ENCODE peak calls at places on chromosomes 16 and 17, in seven cellular contexts. Z, Q, A, I, C, T and G are unnamed samples. For H3K4me1, the result is how much of the 10 kb centered on the place peaks cover.

GRCh38 chr17:72219136-72219823 is 98.5 kb downstream of the SOX9 start:
- DNase-seq in Z (no peak), Q (no peak), A (no peak), I (no peak), C (no peak), T (no peak), G (no peak)

GRCh38 chr17:12230411-12230810 is 209.7 kb downstream of the MAP2K4 start:
- DNase-seq in Z (no peak), Q (no peak), A (no peak), I (no peak), C (no peak), T (no peak), G (no peak)

GRCh38 chr16:70577256-70577698 is 53.7 kb downstream of the SF3B3 start:
- DNase-seq in Z (no peak), Q (no peak), A (no peak), I (peak), C (no peak), T (peak), G (no peak)

GRCh38 chr16:20866792-20867191 is 33.4 kb downstream of the DCUN1D3 start:
- DNase-seq in Z (no peak), Q (no peak), A (no peak), I (no peak), C (no peak), T (no peak), G (no peak)

GRCh38 chr17:19414396-19415280 is 3.6 kb downstream of the RNF112 start:
- DNase-seq in Z (no peak), Q (no peak), A (no peak), I (no peak), C (no peak), T (no peak), G (no peak)

GRCh38 chr17:14032234-14032633 is 37.1 kb upstream of the COX10 start:
- DNase-seq in Z (no peak), Q (no peak), A (no peak), I (no peak), C (no peak), T (no peak), G (no peak)

GRCh38 chr16:83615981-83616380 is 191.8 kb upstream of the HSBP1 start:
- DNase-seq in Z (no peak), Q (no peak), A (no peak), I (no peak), C (no peak), T (no peak), G (no peak)

GRCh38 chr17:19019041-19019941 is 14.7 kb upstream of the FAM83G start:
- DNase-seq in Z (no peak), Q (no peak), A (no peak), I (no peak), C (no peak), T (no peak), G (no peak)

GRCh38 chr17:80613732-80614071 is 69.1 kb downstream of the RPTOR start:
- DNase-seq in Z (no peak), Q (no peak), A (no peak), I (no peak), C (no peak), T (no peak), G (no peak)

GRCh38 chr17:31900877-31901276 is 631 bp downstream of the UTP6 start:
- DNase-seq in Z (no peak), Q (no peak), A (no peak), I (no peak), C (no peak), T (no peak), G (no peak)

GRCh38 chr16:74751658-74752057 is 23.0 kb downstream of the FA2H start:
- DNase-seq in Z (no peak), Q (no peak), A (no peak), I (no peak), C (no peak), T (no peak), G (no peak)

GRCh38 chr17:30513346-30513745 is 36.1 kb downstream of the GOSR1 start:
- DNase-seq in Z (no peak), Q (no peak), A (no peak), I (no peak), C (no peak), T (no peak), G (no peak)

GRCh38 chr17:17738901-17739300 is 57.6 kb downstream of the RAI1 start:
- DNase-seq in Z (no peak), Q (peak), A (no peak), I (no peak), C (peak), T (no peak), G (no peak)

GRCh38 chr16:72380283-72380682 is 208.3 kb upstream of the PMFBP1 start:
- DNase-seq in Z (no peak), Q (no peak), A (no peak), I (no peak), C (no peak), T (no peak), G (no peak)

GRCh38 chr17:33858682-33859081 is 396.4 kb upstream of the CCL2 start:
- DNase-seq in Z (no peak), Q (no peak), A (no peak), I (no peak), C (no peak), T (no peak), G (no peak)

GRCh38 chr16:15518412-15519351 is 84.3 kb downstream of the BMERB1 start:
- DNase-seq in Z (peak), Q (no peak), A (peak), I (peak), C (peak), T (no peak), G (peak)

GRCh38 chr16:10728035-10728462 is 15.6 kb upstream of the NUBP1 start:
- DNase-seq in Z (no peak), Q (peak), A (no peak), I (no peak), C (peak), T (no peak), G (no peak)

GRCh38 chr16:51881731-51882130 is 665.2 kb downstream of the TOX3 start:
- DNase-seq in Z (no peak), Q (no peak), A (no peak), I (no peak), C (no peak), T (no peak), G (no peak)

GRCh38 chr17:19238167-19238505 is 970 bp downstream of the EPN2 start:
- DNase-seq in Z (peak), Q (peak), A (peak), I (peak), C (peak), T (peak), G (peak)

GRCh38 chr16:82783933-82784566 is 157.3 kb downstream of the CDH13 start:
- DNase-seq in Z (no peak), Q (peak), A (no peak), I (no peak), C (no peak), T (no peak), G (no peak)

GRCh38 chr16:66444049-66444481 is 17.0 kb downstream of the BEAN1 start:
- DNase-seq in Z (no peak), Q (no peak), A (no peak), I (no peak), C (no peak), T (no peak), G (no peak)

GRCh38 chr16:57387598-57388354 is 15.5 kb downstream of the CX3CL1 start:
- DNase-seq in Z (no peak), Q (no peak), A (no peak), I (no peak), C (no peak), T (no peak), G (no peak)

GRCh38 chr17:71084219-71084618 is 914.9 kb downstream of the KCNJ2 start:
- DNase-seq in Z (no peak), Q (peak), A (no peak), I (no peak), C (peak), T (no peak), G (no peak)

GRCh38 chr16:16062023-16062932 is 112.9 kb downstream of the ABCC1 start:
- DNase-seq in Z (no peak), Q (peak), A (no peak), I (no peak), C (no peak), T (no peak), G (no peak)

GRCh38 chr16:48963901-48964615 is 317.6 kb downstream of the CBLN1 start:
- DNase-seq in Z (no peak), Q (no peak), A (no peak), I (no peak), C (no peak), T (no peak), G (no peak)

GRCh38 chr17:79306688-79307323 is 232.2 kb downstream of the ENGASE start:
- DNase-seq in Z (peak), Q (no peak), A (peak), I (peak), C (peak), T (no peak), G (no peak)

GRCh38 chr17:63780507-63780906 is 6.5 kb downstream of the DDX42 start:
- DNase-seq in Z (no peak), Q (no peak), A (no peak), I (no peak), C (no peak), T (no peak), G (no peak)

GRCh38 chr17:41771389-41772206 is 14.9 kb downstream of the JUP start:
- DNase-seq in Z (no peak), Q (peak), A (no peak), I (no peak), C (no peak), T (no peak), G (no peak)

GRCh38 chr16:66476328-66477027 is 49.4 kb downstream of the BEAN1 start:
- DNase-seq in Z (no peak), Q (no peak), A (no peak), I (no peak), C (no peak), T (peak), G (no peak)

DNA sequence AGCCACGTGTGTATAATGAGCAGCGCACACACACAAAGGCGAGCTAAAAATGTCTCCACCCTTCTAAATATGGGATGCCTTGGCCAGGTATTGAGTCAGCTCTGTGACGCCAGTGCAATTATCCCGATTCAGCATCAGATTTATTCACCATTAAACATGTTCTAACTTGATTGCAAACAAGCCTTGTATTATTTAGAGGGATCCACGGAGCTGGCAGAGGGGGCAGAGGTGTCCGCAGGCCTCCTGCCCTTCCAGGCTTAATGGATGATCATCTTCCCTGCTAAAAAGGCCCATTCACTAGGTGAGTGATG is 591.7 kb downstream of the MAF start:
- DNase-seq in Z (no peak), Q (no peak), A (no peak), I (no peak), C (no peak), T (no peak), G (no peak)
- TF ChIP-seq CTCF in Z (no peak), Q (no peak), A (no peak), I (no peak), C (no peak), T (no peak), G (no peak)

GRCh38 chr17:58364270-58364942 is 12.4 kb upstream of the SUPT4H1 start:
- DNase-seq in Z (no peak), Q (peak), A (no peak), I (no peak), C (peak), T (no peak), G (no peak)

GRCh38 chr17:58365185-58365979 is 13.4 kb upstream of the SUPT4H1 start:
- DNase-seq in Z (no peak), Q (no peak), A (no peak), I (no peak), C (no peak), T (no peak), G (no peak)

GRCh38 chr17:58360664-58361063 is 8.7 kb upstream of the SUPT4H1 start:
- DNase-seq in Z (no peak), Q (no peak), A (no peak), I (no peak), C (no peak), T (no peak), G (no peak)

GRCh38 chr17:58363457-58364185 is 11.6 kb upstream of the SUPT4H1 start:
- DNase-seq in Z (no peak), Q (no peak), A (no peak), I (no peak), C (no peak), T (no peak), G (no peak)

GRCh38 chr17:58362368-58363014 is 10.5 kb upstream of the SUPT4H1 start:
- DNase-seq in Z (no peak), Q (no peak), A (no peak), I (no peak), C (no peak), T (no peak), G (no peak)
- H3K4me1 ChIP-seq in Z (under half), Q (under half), A (under half), I (under half), C (under half), T (under half), G (under half)

DNA sequence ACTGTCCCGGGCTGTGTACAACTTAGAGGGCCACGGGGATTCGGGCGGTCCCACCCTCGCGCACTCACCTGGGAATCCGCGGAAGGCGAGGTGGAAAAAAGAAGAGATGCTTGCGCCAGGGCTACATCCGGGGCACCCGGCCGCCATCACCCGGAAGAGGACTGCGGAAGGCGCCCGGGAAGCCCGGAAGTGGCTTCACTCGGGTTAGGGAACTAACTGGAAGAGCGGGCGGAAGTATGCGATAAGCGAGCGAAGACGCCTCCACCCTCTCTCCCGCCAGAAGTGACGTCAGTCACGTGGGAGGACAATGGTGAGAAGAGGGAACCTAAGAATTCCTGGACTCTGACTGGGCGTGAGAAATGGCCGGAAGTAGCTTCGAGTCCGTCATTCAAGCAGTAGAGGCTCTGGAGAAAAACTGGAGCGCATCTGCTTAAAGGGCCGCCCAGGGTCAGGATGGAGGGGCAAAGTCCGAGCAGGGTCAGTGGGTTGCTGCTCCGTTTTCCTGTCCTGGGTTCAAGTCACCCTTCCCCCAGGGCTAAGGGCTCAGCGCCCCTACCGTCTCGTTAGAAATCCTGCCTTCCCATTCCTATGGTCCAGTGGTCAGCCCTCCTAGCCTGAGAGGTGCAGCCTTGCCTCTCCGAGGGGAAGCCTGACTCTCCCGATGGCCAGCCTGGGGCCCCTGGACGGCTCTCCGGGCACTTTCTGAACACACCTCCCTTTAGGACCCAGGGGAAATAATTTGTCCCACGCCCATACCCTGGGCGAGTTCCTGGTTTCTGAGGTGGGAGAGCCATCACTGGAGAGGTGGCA is at the start of gene CD2BP2:
- DNase-seq in Z (peak), Q (peak), A (peak), I (peak), C (peak), T (peak), G (peak)
- TF ChIP-seq CTCF in Z (no peak), Q (no peak), A (no peak), I (no peak), C (no peak), T (peak), G (no peak)

DNA sequence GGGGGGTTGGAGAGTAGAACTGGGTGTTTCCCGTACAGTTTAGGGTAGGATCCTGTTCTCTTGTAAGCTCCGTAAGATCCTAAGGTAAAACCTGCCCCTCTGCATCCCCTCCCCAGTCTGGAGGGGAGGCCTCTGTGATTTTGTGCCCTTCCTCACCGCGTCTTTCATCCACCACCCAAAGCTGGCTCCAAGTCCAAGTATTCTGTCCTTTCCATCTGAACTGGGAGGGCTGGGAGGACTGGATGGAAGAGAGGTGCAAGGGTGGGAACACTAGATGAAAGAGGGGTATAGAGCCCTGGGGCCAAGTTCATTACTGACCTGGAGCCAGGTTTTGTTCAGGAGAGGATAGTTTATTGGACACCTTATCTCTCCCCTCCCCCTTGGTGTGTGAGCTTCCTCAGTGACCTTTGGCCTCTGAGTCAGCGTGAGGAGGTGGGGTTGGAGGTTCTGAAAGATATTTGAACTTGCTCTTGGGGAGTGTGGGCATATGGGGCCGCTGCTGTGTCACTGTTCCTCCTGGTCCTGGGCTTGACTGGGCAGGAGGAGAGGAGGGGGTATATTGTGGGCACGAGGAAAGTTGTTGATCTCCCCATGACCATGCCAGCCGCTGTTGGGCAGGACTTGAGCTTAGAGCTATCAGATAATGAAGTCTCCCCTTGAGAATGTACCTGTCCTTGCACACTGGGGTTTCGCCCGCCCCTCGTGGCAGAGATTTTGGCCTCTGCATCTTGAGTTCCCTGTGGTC is 1.6 kb downstream of the LASP1 start:
- DNase-seq in Z (no peak), Q (peak), A (no peak), I (peak), C (peak), T (peak), G (peak)
- H3K4me1 ChIP-seq in Z (half or more), Q (half or more), A (under half), I (under half), C (under half), T (under half), G (under half)

GRCh38 chr17:76248013-76248782 is 7.9 kb upstream of the RNF157 start:
- DNase-seq in Z (no peak), Q (no peak), A (no peak), I (no peak), C (no peak), T (no peak), G (no peak)
- TF ChIP-seq CTCF in Z (no peak), Q (no peak), A (no peak), I (no peak), C (no peak), T (no peak), G (no peak)

GRCh38 chr16:68091604-68092261 is 6.6 kb downstream of the NFATC3 start:
- DNase-seq in Z (no peak), Q (no peak), A (no peak), I (no peak), C (no peak), T (no peak), G (no peak)

GRCh38 chr16:68090109-68090508 is 4.9 kb downstream of the NFATC3 start:
- DNase-seq in Z (no peak), Q (no peak), A (no peak), I (no peak), C (no peak), T (no peak), G (no peak)

GRCh38 chr16:68089067-68089466 is 3.9 kb downstream of the NFATC3 start:
- DNase-seq in Z (no peak), Q (no peak), A (no peak), I (no peak), C (no peak), T (no peak), G (no peak)

GRCh38 chr16:68088130-68088972 is 3.2 kb downstream of the NFATC3 start:
- DNase-seq in Z (no peak), Q (no peak), A (no peak), I (no peak), C (no peak), T (no peak), G (no peak)

GRCh38 chr16:68090526-68090925 is 5.4 kb downstream of the NFATC3 start:
- DNase-seq in Z (no peak), Q (no peak), A (no peak), I (no peak), C (no peak), T (no peak), G (no peak)
- H3K4me1 ChIP-seq in Z (half or more), Q (half or more), A (under half), I (under half), C (under half), T (under half), G (under half)

GRCh38 chr17:68906638-68907037 is 48.6 kb downstream of the ABCA8 start:
- DNase-seq in Z (no peak), Q (no peak), A (no peak), I (no peak), C (no peak), T (no peak), G (no peak)
- TF ChIP-seq CTCF in Z (peak), Q (no peak), A (peak), I (no peak), C (peak), T (no peak), G (peak)

GRCh38 chr16:4373909-4374742 is 2.5 kb downstream of the VASN start:
- DNase-seq in Z (peak), Q (peak), A (peak), I (peak), C (peak), T (no peak), G (peak)

GRCh38 chr16:4373356-4373908 is 1.8 kb downstream of the VASN start:
- DNase-seq in Z (peak), Q (no peak), A (no peak), I (peak), C (no peak), T (no peak), G (no peak)

GRCh38 chr16:4372315-4372577 is 598 bp downstream of the VASN start:
- DNase-seq in Z (no peak), Q (no peak), A (no peak), I (no peak), C (no peak), T (no peak), G (no peak)

GRCh38 chr16:4371481-4372314 is at the start of gene VASN:
- DNase-seq in Z (peak), Q (peak), A (peak), I (peak), C (peak), T (peak), G (peak)

GRCh38 chr16:4372578-4373355 is 1.1 kb downstream of the VASN start:
- DNase-seq in Z (peak), Q (no peak), A (no peak), I (peak), C (peak), T (no peak), G (peak)
- H3K4me1 ChIP-seq in Z (half or more), Q (half or more), A (under half), I (under half), C (half or more), T (under half), G (under half)